ENCODE peak calls at places on chromosomes 2 and 18, in five cellular contexts. One of them, this sample, is unnamed.

GRCh38 chr18:48847807-48848486 is 102.8 kb downstream of the SMAD7 start:
- DNase-seq in mesothelial cell of epicardium: no peak
- DNase-seq in HEK293T: no peak
- DNase-seq in Panc1: no peak
- DNase-seq in KG1: no peak
- DNase-seq in this sample: no peak

GRCh38 chr18:11391636-11392035 is 217.8 kb upstream of the SLC35G4 start:
- DNase-seq in mesothelial cell of epicardium: no peak
- DNase-seq in HEK293T: no peak
- DNase-seq in Panc1: no peak
- DNase-seq in KG1: no peak
- DNase-seq in this sample: no peak

GRCh38 chr2:42964444-42965081 is 172.2 kb upstream of the HAAO start:
- DNase-seq in mesothelial cell of epicardium: no peak
- DNase-seq in HEK293T: no peak
- DNase-seq in Panc1: no peak
- DNase-seq in KG1: no peak
- DNase-seq in this sample: no peak

GRCh38 chr2:191051825-191052778 is 38.1 kb upstream of the STAT1 start:
- DNase-seq in mesothelial cell of epicardium: no peak
- DNase-seq in HEK293T: peak
- DNase-seq in Panc1: no peak
- DNase-seq in KG1: peak
- DNase-seq in this sample: no peak

GRCh38 chr2:38158361-38159128 is 82.6 kb upstream of the CYP1B1 start:
- DNase-seq in mesothelial cell of epicardium: no peak
- DNase-seq in HEK293T: no peak
- DNase-seq in Panc1: no peak
- DNase-seq in KG1: no peak
- DNase-seq in this sample: no peak

GRCh38 chr2:11705063-11705462 is 35.1 kb upstream of the NTSR2 start:
- DNase-seq in mesothelial cell of epicardium: no peak
- DNase-seq in HEK293T: no peak
- DNase-seq in Panc1: no peak
- DNase-seq in KG1: no peak
- DNase-seq in this sample: no peak

GRCh38 chr2:100891911-100892642 is 72.1 kb downstream of the NPAS2 start:
- DNase-seq in mesothelial cell of epicardium: no peak
- DNase-seq in HEK293T: no peak
- DNase-seq in Panc1: no peak
- DNase-seq in KG1: no peak
- DNase-seq in this sample: no peak

GRCh38 chr2:168687314-168687713 is 115.1 kb upstream of the NOSTRIN start:
- DNase-seq in mesothelial cell of epicardium: no peak
- DNase-seq in HEK293T: no peak
- DNase-seq in Panc1: no peak
- DNase-seq in KG1: no peak
- DNase-seq in this sample: no peak

GRCh38 chr2:17878222-17879136 is at the start of gene KCNS3:
- DNase-seq in mesothelial cell of epicardium: peak
- DNase-seq in HEK293T: peak
- DNase-seq in Panc1: no peak
- DNase-seq in KG1: no peak
- DNase-seq in this sample: peak

GRCh38 chr18:40055262-40055661 is 1899.8 kb upstream of the PIK3C3 start:
- DNase-seq in mesothelial cell of epicardium: no peak
- DNase-seq in HEK293T: no peak
- DNase-seq in Panc1: no peak
- DNase-seq in KG1: no peak
- DNase-seq in this sample: no peak